ENCODE peak calls at places on chromosomes 2 and 18, in nine cellular contexts. Z, N, Y, L, C, G, H, F and X are unnamed samples.

GRCh38 chr2:216680951-216681629 is 14.3 kb downstream of the IGFBP5 start:
- DNase-seq in L (no peak), G (no peak), N (no peak), F (no peak), H (no peak), C (no peak), Y (no peak), Z (no peak), X (no peak)

GRCh38 chr18:58599106-58599505 is 29.8 kb downstream of the ALPK2 start:
- DNase-seq in Y (no peak), Z (no peak), C (no peak), N (no peak), F (no peak), G (no peak), L (peak; percentile 93), H (no peak), X (no peak)

GRCh38 chr2:23791030-23791429 is 135.9 kb downstream of the ATAD2B start:
- DNase-seq in L (peak; percentile 23), Z (peak; percentile 6), N (no peak), F (no peak), Y (no peak), C (no peak), H (no peak), G (no peak), X (no peak)

GRCh38 chr2:135820003-135820618 is 16.9 kb downstream of the LCT start:
- DNase-seq in G (peak; percentile 81), H (no peak), C (no peak), Y (no peak), N (no peak), L (peak; percentile 92), F (no peak), Z (no peak), X (peak; percentile 19)

GRCh38 chr18:50401888-50402287 is 27.0 kb downstream of the SKA1 start:
- DNase-seq in L (peak; percentile 25), N (peak; percentile 71), C (peak; percentile 42), Z (peak; percentile 77), Y (no peak), G (peak; percentile 15), H (no peak), F (no peak), X (no peak)

GRCh38 chr2:17518212-17519154 is at the start of gene RAD51AP2:
- DNase-seq in G (peak; percentile 34), F (peak; percentile 80), Y (peak; percentile 61), Z (peak; percentile 60), C (peak; percentile 42), H (peak; percentile 52), L (peak; percentile 72), N (no peak), X (peak; percentile 52)

GRCh38 chr2:219766658-219767057 is 139.2 kb downstream of the SLC4A3 start:
- DNase-seq in F (no peak), Y (no peak), N (no peak), H (no peak), Z (no peak), L (no peak), G (no peak), C (no peak), X (no peak)

GRCh38 chr2:189012373-189012772 is 38.2 kb downstream of the COL3A1 start:
- DNase-seq in Z (no peak), Y (no peak), N (no peak), L (no peak), H (no peak), C (no peak), G (no peak), F (no peak), X (no peak)

GRCh38 chr18:31077883-31078282 is 24.3 kb downstream of the DSC2 start:
- DNase-seq in L (no peak), H (no peak), Y (no peak), G (no peak), Z (no peak), F (no peak), N (no peak), C (no peak), X (no peak)

GRCh38 chr2:162125138-162125537 is 26.9 kb downstream of the GCG start:
- DNase-seq in Z (no peak), L (no peak), G (no peak), N (no peak), H (no peak), C (no peak), Y (no peak), F (no peak), X (no peak)

GRCh38 chr2:159797468-159798375 is at the start of gene CD302:
- DNase-seq in N (peak; percentile 23), H (no peak), L (peak; percentile 71), G (peak; percentile 41), Y (no peak), C (peak; percentile 42), F (no peak), Z (peak; percentile 68), X (peak; percentile 42)

GRCh38 chr18:36464126-36464651 is 166.7 kb downstream of the FHOD3 start:
- DNase-seq in Y (no peak), C (no peak), F (no peak), H (no peak), G (no peak), Z (peak; percentile 33), L (no peak), N (no peak), X (no peak)

GRCh38 chr2:174918886-174919526 is 86.2 kb downstream of the CHN1 start:
- DNase-seq in C (no peak), N (no peak), Z (no peak), F (no peak), Y (no peak), G (no peak), H (no peak), L (no peak), X (no peak)

GRCh38 chr2:45232824-45233223 is 223.6 kb upstream of the SIX2 start:
- DNase-seq in Y (no peak), F (no peak), N (no peak), L (peak; percentile 39), H (no peak), Z (no peak), C (no peak), G (no peak), X (no peak)

GRCh38 chr2:69459936-69460335 is 22.7 kb upstream of the NFU1 start:
- DNase-seq in N (no peak), G (no peak), Z (no peak), H (no peak), Y (no peak), L (no peak), F (no peak), C (no peak), X (no peak)

GRCh38 chr2:106127282-106127771 is 66.8 kb downstream of the UXS1 start:
- DNase-seq in N (no peak), Y (no peak), L (no peak), H (no peak), G (no peak), Z (peak; percentile 66), F (no peak), C (no peak), X (no peak)

GRCh38 chr2:206083602-206084467 is 2.1 kb downstream of the INO80D start:
- DNase-seq in F (peak; percentile 62), Z (no peak), Y (no peak), C (peak; percentile 9), G (no peak), N (no peak), L (peak; percentile 2), H (no peak), X (no peak)

GRCh38 chr18:11393486-11393885 is 215.9 kb upstream of the SLC35G4 start:
- DNase-seq in H (no peak), L (no peak), C (no peak), Y (no peak), N (no peak), Z (no peak), F (no peak), G (no peak), X (no peak)

GRCh38 chr2:56288863-56289580 is 105.2 kb downstream of the CCDC85A start:
- DNase-seq in G (no peak), Y (no peak), F (no peak), Z (no peak), N (peak; percentile 30), C (no peak), H (no peak), L (peak; percentile 23), X (no peak)

GRCh38 chr2:232483296-232483922 is 4.2 kb downstream of the ECEL1 start:
- DNase-seq in F (no peak), H (no peak), Y (no peak), G (no peak), L (no peak), C (no peak), N (no peak), Z (no peak), X (no peak)

GRCh38 chr2:112121682-112122254 is 16.4 kb upstream of the FBLN7 start:
- DNase-seq in F (peak; percentile 57), N (no peak), G (no peak), C (no peak), H (peak; percentile 36), Z (peak; percentile 55), L (peak; percentile 68), Y (peak; percentile 58), X (no peak)

GRCh38 chr18:74644713-74645112 is 47.0 kb downstream of the ZNF407 start:
- DNase-seq in Y (no peak), L (no peak), N (no peak), C (no peak), H (no peak), G (no peak), F (no peak), Z (no peak), X (no peak)

GRCh38 chr2:68726608-68727367 is 7.8 kb upstream of the ARHGAP25 start:
- DNase-seq in G (peak; percentile 73), N (no peak), F (peak; percentile 94), H (no peak), L (peak; percentile 75), Z (no peak), Y (no peak), C (no peak), X (peak; percentile 83)

GRCh38 chr2:69184224-69184623 is 171.2 kb downstream of the ANTXR1 start:
- DNase-seq in F (no peak), L (no peak), Z (no peak), N (no peak), G (no peak), H (no peak), Y (no peak), C (no peak), X (no peak)

GRCh38 chr2:71589763-71590162 is 136.4 kb downstream of the DYSF start:
- DNase-seq in H (no peak), F (no peak), Y (no peak), C (no peak), G (no peak), Z (no peak), N (no peak), L (no peak), X (no peak)

GRCh38 chr18:50663626-50664441 is 103.9 kb downstream of the MAPK4 start:
- DNase-seq in Z (no peak), F (no peak), G (no peak), Y (no peak), L (no peak), C (no peak), N (no peak), H (no peak), X (no peak)

GRCh38 chr18:2723207-2723606 is 67.7 kb downstream of the SMCHD1 start:
- DNase-seq in H (no peak), F (no peak), N (no peak), Y (no peak), L (no peak), G (no peak), C (no peak), Z (no peak), X (no peak)